ENCODE peak calls at places on chromosomes 13 and 19, in six cellular contexts. C is H1, N is K562, R is HepG2, Y is HCT116, A is GM12878. U is an unnamed sample.

GRCh38 chr13:66402071-66402470 is 828.1 kb downstream of the PCDH9 start:
- DNase-seq in C (no peak), A (no peak), Y (no peak), N (no peak), R (no peak), U (no peak)

GRCh38 chr19:10334340-10335148 is 1.2 kb upstream of the RAVER1 start:
- DNase-seq in Y (peak), N (peak), A (no peak), R (peak), C (peak), U (peak)

GRCh38 chr19:35154535-35155406 is at the start of gene FXYD5:
- DNase-seq in C (peak), N (peak), A (no peak), Y (no peak), R (no peak), U (peak)

GRCh38 chr19:33500586-33500985 is 21.0 kb downstream of the PEPD start:
- DNase-seq in C (no peak), A (no peak), R (no peak), N (no peak), Y (no peak), U (no peak)

GRCh38 chr13:61151062-61151461 is 264.6 kb downstream of the PCDH20 start:
- DNase-seq in R (no peak), C (no peak), Y (no peak), A (no peak), N (no peak), U (no peak)

GRCh38 chr13:71464673-71465072 is 402.3 kb downstream of the DACH1 start:
- DNase-seq in A (no peak), N (no peak), R (no peak), Y (no peak), C (no peak), U (no peak)

GRCh38 chr13:75373988-75374387 is 108.0 kb downstream of the TBC1D4 start:
- DNase-seq in N (no peak), C (no peak), R (no peak), A (no peak), Y (no peak), U (no peak)

GRCh38 chr13:33744589-33745369 is 73.2 kb upstream of the RFC3 start:
- DNase-seq in R (no peak), C (no peak), N (no peak), Y (no peak), A (no peak), U (no peak)

GRCh38 chr19:41264581-41265375 is 606 bp downstream of the HNRNPUL1 start:
- DNase-seq in C (no peak), A (no peak), N (peak), Y (no peak), R (peak), U (peak)

DNA sequence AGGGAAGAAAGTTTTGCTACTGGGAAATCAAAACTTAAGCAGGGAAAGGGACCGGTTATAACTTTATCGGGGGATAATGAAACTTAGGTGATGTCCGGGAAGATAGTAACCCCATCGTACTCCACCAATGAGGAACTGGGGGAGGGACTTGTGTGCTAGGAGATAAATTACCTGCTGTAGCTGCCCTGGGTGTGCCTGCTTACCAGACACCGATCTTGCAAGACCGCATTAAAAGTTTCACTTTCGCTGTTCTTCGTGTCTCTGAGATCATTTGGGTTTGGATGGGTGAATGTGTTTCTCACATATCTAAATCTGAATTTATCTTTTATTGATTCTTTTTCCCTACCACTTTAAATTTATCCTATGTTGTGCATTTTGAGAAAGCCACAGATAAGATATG is 381.4 kb downstream of the SLITRK6 start:
- DNase-seq in Y (no peak), N (no peak), C (no peak), A (no peak), R (no peak), U (no peak)
- H2AFZ ChIP-seq in Y (no peak), N (no peak), C (no peak), A (no peak), R (no peak), U (no peak)

DNA sequence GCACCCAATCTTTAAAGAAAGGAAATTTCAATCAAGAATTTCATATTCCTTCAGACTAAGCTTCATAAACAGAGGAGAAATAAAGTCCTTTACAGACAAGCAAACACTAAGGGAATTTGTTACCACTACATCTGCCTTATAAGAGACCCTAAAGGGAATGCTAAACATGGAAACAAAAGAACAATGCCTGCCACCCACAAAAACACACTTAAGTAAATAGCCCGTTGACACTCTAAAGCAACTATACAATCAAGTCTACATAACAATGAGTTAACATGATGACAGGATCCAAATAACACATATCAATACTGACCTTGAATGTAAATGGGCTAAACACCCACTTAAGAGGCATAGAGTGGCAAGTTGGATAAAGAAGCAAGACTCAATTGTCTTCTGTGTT is 1056.9 kb upstream of the ATXN8OS start:
- DNase-seq in N (no peak), Y (no peak), C (no peak), R (no peak), A (no peak), U (no peak)
- TF ChIP-seq JUND in N (no peak), Y (no peak), C (no peak), R (no peak), A (no peak), U (no peak)

DNA sequence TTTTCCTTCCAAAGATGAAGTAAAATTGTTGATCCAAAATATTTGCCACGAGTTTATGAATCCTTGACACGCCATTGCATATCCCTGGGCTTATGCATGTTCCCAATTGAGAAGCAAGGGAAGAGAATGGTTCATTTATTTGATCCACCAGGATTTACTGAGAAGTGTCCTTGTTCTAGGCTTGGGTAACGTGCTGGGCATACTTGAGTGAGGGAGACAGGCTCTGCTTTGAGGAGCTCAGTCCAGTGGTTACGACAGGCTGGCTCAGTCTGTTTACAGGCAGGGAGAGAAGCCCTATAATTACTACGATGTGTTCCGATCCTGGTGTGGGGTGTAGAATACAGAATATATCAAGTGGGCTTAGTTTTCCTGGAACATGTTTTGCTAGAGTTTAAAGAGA is 6.3 kb upstream of the PNMA8C start:
- DNase-seq in R (no peak), N (no peak), C (no peak), Y (no peak), A (no peak), U (no peak)
- H2AFZ ChIP-seq in R (no peak), N (no peak), C (no peak), Y (no peak), A (no peak), U (no peak)

DNA sequence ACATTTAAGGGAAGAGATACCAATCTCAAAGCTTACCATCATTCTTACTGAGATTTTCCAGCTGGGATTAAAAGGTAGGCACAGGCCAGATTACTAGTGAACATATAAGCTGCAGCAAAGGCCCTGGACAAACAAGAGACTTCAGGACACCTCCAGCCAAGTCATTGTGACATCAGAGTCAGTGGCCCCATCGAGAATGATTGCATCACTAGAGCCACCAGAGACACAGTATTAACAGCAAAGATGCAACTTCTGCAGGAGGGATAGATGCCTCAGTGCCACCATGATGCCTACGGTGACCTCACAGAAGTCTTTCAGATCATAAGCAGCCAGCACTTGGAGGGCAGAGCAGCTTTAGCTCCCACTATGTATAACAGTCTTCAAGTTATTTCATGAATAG is 8.6 kb downstream of the RUBCNL start:
- DNase-seq in Y (no peak), C (no peak), A (no peak), N (peak), R (no peak), U (no peak)
- TF ChIP-seq JUND in Y (no peak), C (no peak), A (no peak), N (no peak), R (no peak), U (no peak)

GRCh38 chr19:57800696-57801095 is 14.0 kb downstream of the ZNF552 start:
- DNase-seq in A (no peak), C (no peak), N (no peak), Y (no peak), R (no peak), U (no peak)

GRCh38 chr19:57807541-57807940 is 7.2 kb downstream of the ZNF552 start:
- DNase-seq in C (no peak), N (no peak), R (no peak), A (no peak), Y (no peak), U (no peak)

GRCh38 chr19:57803265-57803593 is 11.5 kb downstream of the ZNF552 start:
- DNase-seq in N (no peak), Y (no peak), C (no peak), A (no peak), R (no peak), U (no peak)

GRCh38 chr19:57802269-57802668 is 12.4 kb downstream of the ZNF552 start:
- DNase-seq in C (no peak), N (no peak), A (no peak), Y (no peak), R (no peak), U (no peak)

GRCh38 chr19:57803594-57804325 is 11.0 kb downstream of the ZNF552 start:
- DNase-seq in R (peak), C (peak), N (no peak), A (no peak), Y (peak), U (peak)
- H2AFZ ChIP-seq in R (no peak), C (no peak), N (no peak), A (peak), Y (no peak), U (peak)

DNA sequence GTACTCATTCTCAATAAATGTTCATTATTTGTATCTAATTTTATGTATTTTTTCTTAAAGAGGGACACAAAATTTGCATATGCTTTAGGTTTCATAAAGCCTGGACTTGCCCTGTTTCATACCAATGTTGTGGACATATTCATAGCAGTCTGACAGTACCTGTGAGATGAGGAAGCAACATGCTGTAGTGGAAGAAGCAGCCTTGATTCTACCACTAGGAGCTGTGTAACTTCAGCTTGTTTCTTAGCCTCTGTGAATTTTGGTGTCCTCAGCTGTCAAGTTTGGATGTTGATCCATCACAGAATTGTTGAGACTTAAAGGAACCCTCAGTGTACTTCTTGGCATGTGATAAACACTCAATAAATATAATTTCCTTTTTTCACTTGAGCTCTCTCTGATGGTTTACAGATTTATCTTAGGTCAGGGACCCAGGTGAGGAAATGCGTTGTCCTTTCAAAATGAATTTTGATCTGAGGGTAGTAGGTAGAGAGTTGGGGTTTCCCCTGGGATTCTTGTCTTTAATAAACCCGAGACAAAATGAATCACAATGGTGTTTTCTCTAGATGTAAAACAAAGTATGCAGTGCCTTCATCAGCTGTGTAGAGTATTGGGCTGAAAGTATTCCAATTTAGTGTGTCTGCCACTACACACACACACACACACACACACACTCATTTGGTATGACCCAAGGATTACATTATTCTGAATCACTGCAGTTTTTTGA is 152.1 kb downstream of the KCNRG start:
- DNase-seq in R (no peak), C (no peak), A (no peak), Y (no peak), N (no peak), U (no peak)
- TF ChIP-seq JUND in R (no peak), C (no peak), A (no peak), Y (no peak), N (no peak), U (no peak)

DNA sequence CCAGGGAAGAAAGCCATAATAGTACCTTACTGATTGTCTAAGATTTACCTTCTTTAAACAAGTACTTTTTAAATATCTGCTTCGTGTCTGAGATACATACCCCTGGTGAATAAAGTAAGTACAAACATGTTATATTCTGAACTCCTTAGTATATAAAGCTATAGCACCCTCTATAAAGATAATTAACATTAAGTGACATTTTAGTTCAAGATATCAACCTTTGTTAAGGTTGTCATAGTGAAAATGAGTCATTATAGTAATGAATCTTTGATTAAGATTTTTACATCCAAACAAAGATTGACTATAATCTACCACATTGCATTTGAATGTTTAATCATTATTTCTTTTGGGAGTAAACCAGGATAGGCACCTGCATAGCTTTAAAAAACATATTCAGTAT is 55.4 kb upstream of the KCTD4 start:
- DNase-seq in Y (no peak), A (no peak), N (no peak), R (no peak), C (no peak), U (no peak)
- H2AFZ ChIP-seq in Y (no peak), A (no peak), N (no peak), R (no peak), C (no peak), U (no peak)

DNA sequence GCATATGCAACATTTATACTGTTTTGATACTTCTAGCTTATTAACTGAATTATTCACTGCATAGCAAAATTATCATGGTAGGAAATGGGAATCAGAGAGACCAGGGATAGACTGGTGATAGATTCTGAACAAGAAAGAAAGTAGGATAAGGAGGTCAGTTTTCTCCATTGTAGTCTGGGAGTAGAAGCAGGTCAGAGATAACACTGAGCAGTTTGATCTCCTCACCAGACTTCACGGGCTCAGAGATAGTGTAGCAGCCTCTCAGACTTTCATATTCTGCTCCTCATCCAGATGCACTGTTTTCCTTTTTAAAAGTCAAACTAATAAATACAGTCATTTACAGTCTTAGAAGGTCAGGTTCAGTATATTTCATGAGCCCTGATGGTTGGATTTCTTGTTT is 56.0 kb upstream of the MYO16 start:
- DNase-seq in A (no peak), Y (no peak), C (no peak), N (peak), R (no peak), U (no peak)
- TF ChIP-seq JUND in A (no peak), Y (no peak), C (no peak), N (no peak), R (no peak), U (no peak)